ENCODE peak calls at places on chromosomes 12 and 14, in nine cellular contexts. X, L, U, R, T, P, Y, V and K are unnamed samples.

GRCh38 chr14:81062380-81062779 is 107.0 kb downstream of the TSHR start:
- DNase-seq in X (no peak), L (no peak), U (no peak), R (no peak), T (no peak), P (no peak), Y (no peak), V (no peak), K (no peak)

GRCh38 chr12:31715283-31715825 is 13.5 kb downstream of the AMN1 start:
- DNase-seq in X (no peak), L (no peak), U (no peak), R (no peak), T (no peak), P (peak; percentile 62), Y (no peak), V (no peak), K (no peak)

GRCh38 chr14:45664668-45665356 is 411.8 kb upstream of the MIS18BP1 start:
- DNase-seq in X (no peak), L (no peak), U (no peak), R (no peak), T (no peak), P (no peak), Y (peak; percentile 16), V (no peak), K (no peak)

GRCh38 chr12:95545303-95545702 is 6.0 kb downstream of the USP44 start:
- DNase-seq in X (no peak), L (no peak), U (no peak), R (no peak), T (no peak), P (no peak), Y (no peak), V (no peak), K (no peak)

GRCh38 chr12:2690348-2691000 is 104.3 kb upstream of the FKBP4 start:
- DNase-seq in X (no peak), L (no peak), U (no peak), R (no peak), T (no peak), P (no peak), Y (no peak), V (no peak), K (peak; percentile 37)

GRCh38 chr14:74882103-74882920 is 596 bp downstream of the DLST start:
- DNase-seq in X (peak; percentile 71), L (peak; percentile 50), U (peak; percentile 33), R (peak; percentile 58), T (peak; percentile 54), P (peak; percentile 51), Y (peak; percentile 65), V (peak; percentile 69), K (no peak)

GRCh38 chr12:107558141-107558815 is 127.3 kb upstream of the PWP1 start:
- DNase-seq in X (no peak), L (no peak), U (no peak), R (no peak), T (no peak), P (no peak), Y (no peak), V (no peak), K (no peak)

GRCh38 chr12:105562727-105563072 is 232.2 kb downstream of the C12orf75 start:
- DNase-seq in X (no peak), L (no peak), U (no peak), R (no peak), T (no peak), P (no peak), Y (no peak), V (no peak), K (no peak)

GRCh38 chr12:31007153-31007495 is 66.5 kb upstream of the DDX11 start:
- DNase-seq in X (no peak), L (no peak), U (no peak), R (no peak), T (no peak), P (no peak), Y (no peak), V (peak; percentile 9), K (no peak)

GRCh38 chr12:124835652-124836410 is 27.8 kb downstream of the SCARB1 start:
- DNase-seq in X (no peak), L (no peak), U (no peak), R (no peak), T (no peak), P (no peak), Y (no peak), V (no peak), K (no peak)

GRCh38 chr14:76186318-76187027 is 34.8 kb downstream of the GPATCH2L start:
- DNase-seq in X (no peak), L (no peak), U (no peak), R (no peak), T (no peak), P (no peak), Y (peak; percentile 23), V (no peak), K (no peak)

GRCh38 chr12:124829008-124829707 is 34.5 kb downstream of the SCARB1 start:
- DNase-seq in X (no peak), L (no peak), U (no peak), R (no peak), T (no peak), P (peak; percentile 86), Y (no peak), V (no peak), K (no peak)

GRCh38 chr12:24937553-24938244 is 11.2 kb downstream of the BCAT1 start:
- DNase-seq in X (no peak), L (no peak), U (no peak), R (no peak), T (no peak), P (peak; percentile 65), Y (no peak), V (no peak), K (no peak)

GRCh38 chr12:2372735-2373134 is 319.9 kb downstream of the CACNA1C start:
- DNase-seq in X (no peak), L (no peak), U (no peak), R (peak; percentile 37), T (no peak), P (peak; percentile 45), Y (no peak), V (no peak), K (peak; percentile 61)

GRCh38 chr14:80973918-80974317 is 18.5 kb downstream of the TSHR start:
- DNase-seq in X (no peak), L (no peak), U (no peak), R (no peak), T (no peak), P (peak; percentile 83), Y (no peak), V (no peak), K (no peak)

GRCh38 chr14:84806627-84807026 is 723.3 kb upstream of the FLRT2 start:
- DNase-seq in X (no peak), L (no peak), U (no peak), R (no peak), T (no peak), P (peak; percentile 72), Y (no peak), V (no peak), K (no peak)

GRCh38 chr12:56634242-56634836 is 4.2 kb upstream of the BAZ2A start:
- DNase-seq in X (peak; percentile 53), L (peak; percentile 82), U (peak; percentile 45), R (no peak), T (peak; percentile 36), P (no peak), Y (peak; percentile 77), V (peak; percentile 75), K (peak; percentile 72)

GRCh38 chr12:132373967-132374820 is 44.8 kb upstream of the GALNT9 start:
- DNase-seq in X (peak; percentile 30), L (no peak), U (no peak), R (no peak), T (no peak), P (no peak), Y (peak; percentile 73), V (no peak), K (no peak)

GRCh38 chr12:49365542-49365941 is 1.7 kb upstream of the SPATS2 start:
- DNase-seq in X (no peak), L (no peak), U (no peak), R (no peak), T (no peak), P (peak; percentile 93), Y (no peak), V (no peak), K (no peak)

GRCh38 chr12:27246774-27247173 is 2.7 kb downstream of the STK38L start:
- DNase-seq in X (no peak), L (no peak), U (no peak), R (no peak), T (no peak), P (peak; percentile 57), Y (no peak), V (no peak), K (no peak)

GRCh38 chr12:89383235-89384049 is 31.1 kb upstream of the DUSP6 start:
- DNase-seq in X (no peak), L (no peak), U (no peak), R (no peak), T (no peak), P (no peak), Y (peak; percentile 20), V (no peak), K (no peak)
- H3K27ac ChIP-seq in X (no peak overlapping the region), L (peak overlapping the region; percentile 89), U (peak overlapping the region; percentile 58), R (no peak overlapping the region), T (no peak overlapping the region), P (peak overlapping the region; percentile 1), Y (no peak overlapping the region), V (peak overlapping the region; percentile 76), K (peak overlapping the region; percentile 79)

DNA sequence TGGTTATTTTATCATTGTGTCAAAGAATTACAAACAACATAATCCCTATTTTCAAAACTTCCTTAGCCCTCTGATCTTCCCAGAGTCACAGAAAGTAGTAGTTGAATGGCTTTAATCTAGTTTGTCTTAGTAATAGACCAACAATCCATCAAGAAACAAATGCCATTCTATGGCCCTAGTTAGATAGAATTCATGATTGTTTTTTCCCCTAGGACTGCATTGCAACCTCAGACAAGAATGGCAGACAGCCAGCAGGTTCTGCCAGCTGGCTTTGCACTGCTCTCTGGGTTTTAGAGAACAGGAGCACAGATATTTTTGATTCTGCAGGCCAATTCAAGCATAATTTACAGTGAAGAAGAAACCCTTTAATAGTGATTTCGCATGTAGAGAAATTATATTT is 33.8 kb downstream of the SYT1 start:
- DNase-seq in X (no peak), L (peak; percentile 18), U (peak; percentile 43), R (no peak), T (no peak), P (peak; percentile 78), Y (peak; percentile 21), V (no peak), K (peak; percentile 30)
- H3K27ac ChIP-seq in X (no peak overlapping the region), L (no peak overlapping the region), U (no peak overlapping the region), R (no peak overlapping the region), T (no peak overlapping the region), P (no peak overlapping the region), Y (peak overlapping the region; percentile 27), V (no peak overlapping the region), K (no peak overlapping the region)

DNA sequence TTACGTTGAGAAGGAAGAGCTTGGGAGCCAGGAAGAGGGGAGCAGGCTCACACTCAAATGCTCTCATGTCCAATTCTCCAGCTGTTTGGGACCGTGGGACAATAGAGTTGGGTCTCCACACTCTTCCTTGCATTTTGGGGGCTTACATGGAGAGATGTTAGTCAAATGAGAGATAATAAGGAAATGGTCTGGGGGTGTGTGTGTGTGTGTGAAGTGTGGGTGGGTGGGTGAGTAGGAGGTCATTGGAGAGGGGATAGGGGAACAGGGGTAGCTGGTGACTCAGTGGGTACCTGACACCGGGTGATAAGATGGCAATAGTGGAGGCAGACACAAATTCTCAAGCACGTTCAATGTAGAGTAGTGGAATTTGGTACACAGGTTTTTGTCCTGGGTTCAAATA is 68.0 kb downstream of the B4GALNT3 start:
- DNase-seq in X (no peak), L (no peak), U (no peak), R (no peak), T (no peak), P (no peak), Y (no peak), V (no peak), K (no peak)
- H3K27ac ChIP-seq in X (no peak overlapping the region), L (no peak overlapping the region), U (no peak overlapping the region), R (no peak overlapping the region), T (no peak overlapping the region), P (no peak overlapping the region), Y (no peak overlapping the region), V (no peak overlapping the region), K (no peak overlapping the region)

GRCh38 chr14:54680636-54681035 is 113.7 kb downstream of the SAMD4A start:
- DNase-seq in X (no peak), L (no peak), U (no peak), R (no peak), T (no peak), P (no peak), Y (no peak), V (no peak), K (no peak)
- H3K27ac ChIP-seq in X (no peak overlapping the region), L (peak overlapping the region; percentile 49), U (peak overlapping the region; percentile 9), R (peak overlapping the region; percentile 48), T (peak overlapping the region; percentile 9), P (peak overlapping the region; percentile 47), Y (no peak overlapping the region), V (no peak overlapping the region), K (no peak overlapping the region)